ENCODE peak calls at places on chromosomes 7 and 10, in four cellular contexts. One of them, this sample, is unnamed.
A peak's percentile ranks its signal among the peaks of the same experiment; 100 is the strongest.

GRCh38 chr7:101564778-101565211 is 64.3 kb downstream of the MYL10 start:
- DNase-seq in EH: peak; percentile 54
- DNase-seq in WERI-Rb-1: peak; percentile 30
- DNase-seq in cardiac septum: peak; percentile 14
- DNase-seq in this sample: no peak

GRCh38 chr10:104350146-104350635 is 3.4 kb upstream of the CFAP58 start:
- DNase-seq in EH: peak; percentile 74
- DNase-seq in WERI-Rb-1: no peak
- DNase-seq in cardiac septum: no peak
- DNase-seq in this sample: no peak

GRCh38 chr10:70234668-70235447 is 1.6 kb upstream of the PPA1 start:
- DNase-seq in EH: peak; percentile 77
- DNase-seq in WERI-Rb-1: no peak
- DNase-seq in cardiac septum: no peak
- DNase-seq in this sample: no peak

GRCh38 chr10:109887272-109887671 is 36.0 kb downstream of the XPNPEP1 start:
- DNase-seq in EH: no peak
- DNase-seq in WERI-Rb-1: no peak
- DNase-seq in cardiac septum: no peak
- DNase-seq in this sample: no peak

GRCh38 chr7:158732483-158733219 is 28.0 kb upstream of the NCAPG2 start:
- DNase-seq in EH: no peak
- DNase-seq in WERI-Rb-1: no peak
- DNase-seq in cardiac septum: no peak
- DNase-seq in this sample: no peak

GRCh38 chr7:66837007-66837406 is 84.0 kb upstream of the TMEM248 start:
- DNase-seq in EH: peak; percentile 27
- DNase-seq in WERI-Rb-1: peak; percentile 55
- DNase-seq in cardiac septum: no peak
- DNase-seq in this sample: no peak

GRCh38 chr7:55048221-55048859 is 29.5 kb downstream of the EGFR start:
- DNase-seq in EH: peak; percentile 44
- DNase-seq in WERI-Rb-1: no peak
- DNase-seq in cardiac septum: no peak
- DNase-seq in this sample: no peak

GRCh38 chr7:94375713-94376112 is 19.0 kb upstream of the COL1A2 start:
- DNase-seq in EH: peak; percentile 99
- DNase-seq in WERI-Rb-1: peak; percentile 39
- DNase-seq in cardiac septum: no peak
- DNase-seq in this sample: no peak

GRCh38 chr10:4522296-4523000 is 303.6 kb upstream of the AKR1E2 start:
- DNase-seq in EH: no peak
- DNase-seq in WERI-Rb-1: no peak
- DNase-seq in cardiac septum: no peak
- DNase-seq in this sample: no peak

GRCh38 chr10:124313374-124313773 is 105.3 kb downstream of the OAT start:
- DNase-seq in EH: no peak
- DNase-seq in WERI-Rb-1: no peak
- DNase-seq in cardiac septum: no peak
- DNase-seq in this sample: no peak

GRCh38 chr7:75650062-75650461 is 88.7 kb downstream of the HIP1 start:
- DNase-seq in EH: no peak
- DNase-seq in WERI-Rb-1: no peak
- DNase-seq in cardiac septum: no peak
- DNase-seq in this sample: no peak

GRCh38 chr7:13312327-13312726 is 624.9 kb downstream of the ARL4A start:
- DNase-seq in EH: no peak
- DNase-seq in WERI-Rb-1: no peak
- DNase-seq in cardiac septum: no peak
- DNase-seq in this sample: no peak

GRCh38 chr10:35685402-35685801 is 43.3 kb upstream of the FZD8 start:
- DNase-seq in EH: no peak
- DNase-seq in WERI-Rb-1: no peak
- DNase-seq in cardiac septum: no peak
- DNase-seq in this sample: no peak

GRCh38 chr7:31545549-31545948 is 31.7 kb downstream of the ITPRID1 start:
- DNase-seq in EH: no peak
- DNase-seq in WERI-Rb-1: no peak
- DNase-seq in cardiac septum: no peak
- DNase-seq in this sample: no peak